ENCODE peak calls at places on chromosome 12, in six cellular contexts. F is stimulated activated CD4-positive, alpha-beta T cell treated with anti-CD3 and anti-CD28 coated beads, Interleukin-15, amount 100 ng/mL, for 1 hour; I is GM10248; T is skeletal muscle cell; R is Right ventricle myocardium superior; K is CD4-positive, alpha-beta T cell. M is an unnamed sample.

GRCh38 chr12:125114365-125115141 is 49.3 kb downstream of the AACS start:
- DNase-seq in K (no peak), R (no peak), F (no peak), I (no peak), T (no peak), M (no peak)

GRCh38 chr12:6817662-6818157 is 3.9 kb upstream of the GPR162 start:
- DNase-seq in K (no peak), F (no peak), T (no peak), R (no peak), I (no peak), M (no peak)

GRCh38 chr12:103829092-103829491 is 11.9 kb downstream of the NT5DC3 start:
- DNase-seq in F (no peak), I (no peak), R (no peak), T (no peak), K (no peak), M (no peak)

GRCh38 chr12:7219599-7220243 is 30.2 kb downstream of the PEX5 start:
- DNase-seq in I (peak), T (peak), R (peak), K (peak), F (peak), M (peak)

GRCh38 chr12:45612044-45612794 is 117.3 kb upstream of the ARID2 start:
- DNase-seq in I (no peak), R (no peak), T (peak), K (no peak), F (no peak), M (no peak)

GRCh38 chr12:109759595-109759994 is 46.0 kb downstream of the FAM222A start:
- DNase-seq in T (no peak), I (no peak), K (no peak), F (no peak), R (no peak), M (no peak)

GRCh38 chr12:117151195-117152031 is 38.9 kb downstream of the FBXO21 start:
- DNase-seq in R (peak), F (no peak), I (no peak), T (no peak), K (no peak), M (no peak)

GRCh38 chr12:64889434-64890216 is 65.2 kb downstream of the TBC1D30 start:
- DNase-seq in R (no peak), F (no peak), K (no peak), I (no peak), T (no peak), M (no peak)

GRCh38 chr12:4562034-4562657 is at the start of gene DYRK4:
- DNase-seq in F (no peak), I (peak), R (peak), T (peak), K (no peak), M (no peak)

GRCh38 chr12:105921872-105922669 is 216.7 kb downstream of the NUAK1 start:
- DNase-seq in F (no peak), R (peak), T (no peak), K (no peak), I (no peak), M (no peak)

GRCh38 chr12:9667403-9667802 is 2.1 kb upstream of the CLEC2D start:
- DNase-seq in T (no peak), R (no peak), K (no peak), I (peak), F (no peak), M (no peak)

GRCh38 chr12:39620664-39621658 is 1.4 kb upstream of the ABCD2 start:
- DNase-seq in R (no peak), F (no peak), T (no peak), I (peak), K (peak), M (peak)

GRCh38 chr12:123712780-123713319 is 697 bp downstream of the ATP6V0A2 start:
- DNase-seq in I (no peak), F (no peak), T (no peak), R (no peak), K (no peak), M (no peak)

GRCh38 chr12:66143868-66144267 is 13.3 kb upstream of the LLPH start:
- DNase-seq in I (no peak), R (no peak), K (no peak), T (no peak), F (no peak), M (no peak)

GRCh38 chr12:52878507-52879393 is 26.1 kb downstream of the KRT8 start:
- DNase-seq in R (no peak), I (no peak), K (no peak), T (no peak), F (no peak), M (no peak)

GRCh38 chr12:68040450-68041075 is 51.3 kb downstream of the IFNG-AS1 start:
- DNase-seq in F (peak), T (peak), K (peak), I (peak), R (no peak), M (peak)

GRCh38 chr12:27521066-27521465 is 2.9 kb upstream of the PPFIBP1 start:
- DNase-seq in I (no peak), R (peak), T (no peak), F (no peak), K (no peak), M (no peak)

GRCh38 chr12:130104596-130105253 is 57.5 kb upstream of the FZD10 start:
- DNase-seq in F (no peak), R (no peak), I (no peak), K (no peak), T (no peak), M (no peak)

GRCh38 chr12:89345830-89346740 is 6.2 kb downstream of the DUSP6 start:
- DNase-seq in K (no peak), I (peak), F (no peak), T (no peak), R (peak), M (no peak)

GRCh38 chr12:57165741-57166140 is 18.3 kb upstream of the LRP1-AS start:
- DNase-seq in R (no peak), F (no peak), I (no peak), K (no peak), T (no peak), M (no peak)

GRCh38 chr12:132049876-132050275 is 94.2 kb downstream of the DDX51 start:
- DNase-seq in R (no peak), I (no peak), T (no peak), F (no peak), K (no peak), M (no peak)

GRCh38 chr12:29255061-29255460 is 106.0 kb downstream of the FAR2 start:
- DNase-seq in R (no peak), F (no peak), I (no peak), T (no peak), K (no peak), M (no peak)

GRCh38 chr12:18296201-18296908 is 35.0 kb downstream of the PIK3C2G start:
- DNase-seq in T (no peak), R (no peak), F (no peak), I (no peak), K (no peak), M (no peak)

GRCh38 chr12:6943387-6943718 is 263 bp upstream of the RNU7-1 start:
- DNase-seq in I (peak), K (peak), R (peak), F (no peak), T (peak), M (peak)

GRCh38 chr12:99558113-99558512 is 89.4 kb upstream of the GARIN6 start:
- DNase-seq in K (no peak), F (no peak), I (no peak), R (no peak), T (no peak), M (no peak)

GRCh38 chr12:123131879-123132402 is 18.9 kb downstream of the PITPNM2 start:
- DNase-seq in R (peak), F (no peak), T (no peak), K (no peak), I (no peak), M (no peak)

GRCh38 chr12:6253278-6253677 is 53.1 kb downstream of the CD9 start:
- DNase-seq in T (no peak), F (no peak), I (no peak), K (no peak), R (no peak), M (no peak)

GRCh38 chr12:92735131-92735721 is 32.4 kb downstream of the PLEKHG7 start:
- DNase-seq in K (no peak), I (no peak), R (no peak), F (no peak), T (peak), M (no peak)

GRCh38 chr12:62848418-62848817 is 86.5 kb downstream of the PPM1H start:
- DNase-seq in R (no peak), F (no peak), T (peak), K (no peak), I (no peak), M (no peak)

GRCh38 chr12:9646794-9647622 is 22.5 kb upstream of the CLEC2D start:
- DNase-seq in T (no peak), I (no peak), R (no peak), F (no peak), K (no peak), M (no peak)

GRCh38 chr12:71694099-71694820 is 8.4 kb downstream of the TMEM19 start:
- DNase-seq in R (no peak), K (no peak), I (peak), F (no peak), T (no peak), M (no peak)

GRCh38 chr12:108377260-108377659 is 38.1 kb upstream of the CMKLR1 start:
- DNase-seq in K (no peak), R (no peak), F (no peak), I (no peak), T (no peak), M (no peak)

GRCh38 chr12:132084681-132085635 is 59.2 kb downstream of the DDX51 start:
- DNase-seq in R (peak), F (peak), T (peak), K (no peak), I (peak), M (peak)